ENCODE peak calls at places on chromosomes 3 and 15, in ten cellular contexts. W, G, D, E, M, H, L, K, A and B are unnamed samples.

GRCh38 chr15:91517491-91518200 is 335.9 kb upstream of the SLCO3A1 start:
- DNase-seq in W (no peak), G (no peak), D (no peak), E (no peak), M (no peak), H (no peak), L (no peak), K (no peak), A (peak), B (no peak)

GRCh38 chr3:106004137-106004600 is 135.4 kb upstream of the CBLB start:
- DNase-seq in W (no peak), G (no peak), D (no peak), E (no peak), M (no peak), H (no peak), L (no peak), K (peak), A (peak), B (no peak)

GRCh38 chr3:183635107-183635430 is 354 bp upstream of the KLHL24 start:
- DNase-seq in W (no peak), G (no peak), D (no peak), E (no peak), M (no peak), H (no peak), L (no peak), K (no peak), A (no peak), B (no peak)

GRCh38 chr3:107258285-107258684 is 119.0 kb upstream of the CCDC54 start:
- DNase-seq in W (no peak), G (no peak), D (no peak), E (no peak), M (no peak), H (no peak), L (no peak), K (no peak), A (no peak), B (no peak)

GRCh38 chr3:119149484-119149883 is 3.5 kb downstream of the TEX55 start:
- DNase-seq in W (no peak), G (no peak), D (no peak), E (no peak), M (no peak), H (no peak), L (no peak), K (no peak), A (peak), B (no peak)

GRCh38 chr3:44036850-44037249 is 204.8 kb upstream of the TOPAZ1 start:
- DNase-seq in W (no peak), G (no peak), D (no peak), E (no peak), M (no peak), H (no peak), L (no peak), K (no peak), A (no peak), B (no peak)

GRCh38 chr3:139909836-139910235 is 25.1 kb upstream of the CLSTN2 start:
- DNase-seq in W (no peak), G (no peak), D (no peak), E (peak), M (no peak), H (no peak), L (no peak), K (no peak), A (no peak), B (no peak)

GRCh38 chr3:178485756-178486155 is 50.5 kb upstream of the KCNMB2 start:
- DNase-seq in W (no peak), G (no peak), D (no peak), E (no peak), M (no peak), H (no peak), L (no peak), K (no peak), A (no peak), B (no peak)

GRCh38 chr3:169286992-169287391 is 376.5 kb downstream of the MECOM start:
- DNase-seq in W (no peak), G (no peak), D (no peak), E (no peak), M (no peak), H (no peak), L (no peak), K (no peak), A (no peak), B (no peak)

GRCh38 chr3:183272792-183273191 is 19.7 kb downstream of the B3GNT5 start:
- DNase-seq in W (no peak), G (no peak), D (no peak), E (no peak), M (no peak), H (no peak), L (no peak), K (no peak), A (no peak), B (no peak)

GRCh38 chr3:193761969-193762368 is 169.0 kb downstream of the OPA1 start:
- DNase-seq in W (no peak), G (no peak), D (no peak), E (no peak), M (no peak), H (no peak), L (no peak), K (no peak), A (no peak), B (no peak)

GRCh38 chr3:144687862-144688261 is 716.2 kb downstream of the DIPK2A start:
- DNase-seq in W (no peak), G (peak), D (no peak), E (no peak), M (no peak), H (no peak), L (no peak), K (no peak), A (peak), B (no peak)
- TF ChIP-seq CTCF in W (no peak), G (peak), D (no peak), E (no peak), M (no peak), H (no peak), L (no peak), K (peak), A (no peak), B (no peak)

GRCh38 chr15:64855206-64856000 is 13.7 kb downstream of the PLEKHO2 start:
- DNase-seq in W (no peak), G (peak), D (no peak), E (no peak), M (no peak), H (no peak), L (no peak), K (no peak), A (peak), B (no peak)
- H3K27ac ChIP-seq in W (peak), G (no peak), D (no peak), E (no peak), M (no peak), H (peak), L (peak), K (no peak), A (no peak), B (peak)

GRCh38 chr15:62277816-62278394 is 112.8 kb upstream of the C2CD4B start:
- DNase-seq in W (no peak), G (no peak), D (no peak), E (no peak), M (no peak), H (no peak), L (no peak), K (no peak), A (no peak), B (no peak)
- TF ChIP-seq CTCF in W (no peak), G (no peak), D (no peak), E (no peak), M (no peak), H (no peak), L (no peak), K (no peak), A (no peak), B (no peak)

GRCh38 chr3:113277886-113278598 is 66.7 kb downstream of the BOC start:
- DNase-seq in W (no peak), G (peak), D (no peak), E (no peak), M (no peak), H (no peak), L (no peak), K (no peak), A (no peak), B (no peak)
- H3K27ac ChIP-seq in W (no peak), G (no peak), D (no peak), E (no peak), M (no peak), H (no peak), L (no peak), K (no peak), A (no peak), B (no peak)

DNA sequence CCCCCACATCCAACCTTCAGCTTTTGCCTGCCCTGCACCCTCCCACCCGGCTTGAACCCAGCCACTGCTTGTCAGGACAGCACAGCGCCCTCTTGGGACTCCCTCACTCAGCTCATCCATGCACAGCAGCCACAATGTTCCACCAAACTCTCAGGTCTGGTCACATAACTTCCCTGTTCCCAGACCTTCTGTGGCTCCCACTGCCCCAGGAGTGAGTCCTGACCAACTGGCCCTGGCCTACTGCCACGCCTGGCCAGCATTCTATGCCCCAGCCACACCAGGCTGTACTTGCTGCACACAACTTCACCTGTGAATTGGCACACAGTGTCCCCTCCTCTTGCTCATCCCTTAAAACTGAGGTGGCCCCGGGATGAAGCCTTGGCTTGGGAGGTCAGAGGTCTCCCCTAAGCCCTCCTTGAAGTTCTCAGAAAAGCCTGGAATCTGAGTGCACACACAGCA is 21.0 kb downstream of the PLXNB1 start:
- DNase-seq in W (no peak), G (peak), D (no peak), E (no peak), M (no peak), H (peak), L (no peak), K (no peak), A (no peak), B (no peak)
- TF ChIP-seq CTCF in W (no peak), G (peak), D (no peak), E (no peak), M (no peak), H (no peak), L (no peak), K (peak), A (no peak), B (no peak)

GRCh38 chr15:40941078-40941527 is 12.0 kb downstream of the DLL4 start:
- DNase-seq in W (no peak), G (no peak), D (no peak), E (no peak), M (no peak), H (no peak), L (no peak), K (no peak), A (no peak), B (no peak)

GRCh38 chr15:40938530-40938870 is 9.4 kb downstream of the DLL4 start:
- DNase-seq in W (no peak), G (no peak), D (no peak), E (no peak), M (no peak), H (no peak), L (no peak), K (no peak), A (no peak), B (no peak)

GRCh38 chr15:40937762-40938529 is 8.8 kb downstream of the DLL4 start:
- DNase-seq in W (no peak), G (peak), D (no peak), E (no peak), M (peak), H (no peak), L (no peak), K (no peak), A (peak), B (peak)

GRCh38 chr15:40941528-40942336 is 11.5 kb upstream of the CHAC1 start:
- DNase-seq in W (peak), G (peak), D (peak), E (peak), M (no peak), H (peak), L (peak), K (peak), A (peak), B (peak)

DNA sequence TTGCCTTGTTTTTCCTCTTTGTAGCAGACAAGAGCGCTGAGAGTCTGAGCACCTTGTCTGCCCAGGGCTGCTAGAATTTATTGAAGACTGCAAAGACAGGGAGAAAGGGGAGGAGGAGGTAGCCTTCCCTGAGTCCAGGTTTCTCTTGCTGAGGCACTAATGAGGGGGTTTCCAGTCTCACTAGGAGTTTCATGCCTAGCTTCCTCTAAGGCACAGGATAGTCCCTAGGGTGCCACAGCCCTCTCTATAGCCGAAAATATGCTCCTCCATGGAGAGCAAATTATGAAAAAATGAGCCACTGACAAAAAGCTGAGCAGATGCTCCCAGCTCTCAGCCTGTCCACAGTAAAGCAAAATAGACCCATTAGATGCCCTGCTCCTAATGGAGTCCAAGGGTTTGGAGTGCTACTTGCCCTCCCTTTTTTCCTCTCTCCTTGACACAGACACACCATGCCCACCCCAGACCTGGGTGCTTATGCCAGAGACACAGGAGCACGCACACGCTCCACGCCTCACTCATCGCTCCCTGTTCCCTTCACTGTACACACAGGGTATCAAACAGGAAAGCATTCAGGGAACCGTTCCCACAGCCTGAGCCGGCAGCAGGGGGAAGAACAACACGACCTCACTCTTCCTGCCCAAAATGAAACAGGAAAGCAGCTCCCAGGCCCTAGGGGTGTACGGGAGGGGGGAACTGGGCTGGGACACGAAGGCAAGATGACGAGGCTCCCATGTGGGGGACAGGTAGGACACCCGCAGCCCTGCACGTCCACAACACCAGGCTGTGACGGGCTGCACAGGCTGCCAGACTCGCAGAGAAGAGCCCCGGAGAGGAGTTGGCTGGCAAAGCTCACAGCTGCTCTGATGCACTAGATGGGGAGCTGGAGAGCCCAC is 11.0 kb downstream of the DLL4 start:
- DNase-seq in W (no peak), G (no peak), D (no peak), E (no peak), M (no peak), H (peak), L (no peak), K (no peak), A (no peak), B (no peak)
- H3K27ac ChIP-seq in W (peak), G (no peak), D (no peak), E (no peak), M (no peak), H (peak), L (peak), K (no peak), A (no peak), B (peak)

DNA sequence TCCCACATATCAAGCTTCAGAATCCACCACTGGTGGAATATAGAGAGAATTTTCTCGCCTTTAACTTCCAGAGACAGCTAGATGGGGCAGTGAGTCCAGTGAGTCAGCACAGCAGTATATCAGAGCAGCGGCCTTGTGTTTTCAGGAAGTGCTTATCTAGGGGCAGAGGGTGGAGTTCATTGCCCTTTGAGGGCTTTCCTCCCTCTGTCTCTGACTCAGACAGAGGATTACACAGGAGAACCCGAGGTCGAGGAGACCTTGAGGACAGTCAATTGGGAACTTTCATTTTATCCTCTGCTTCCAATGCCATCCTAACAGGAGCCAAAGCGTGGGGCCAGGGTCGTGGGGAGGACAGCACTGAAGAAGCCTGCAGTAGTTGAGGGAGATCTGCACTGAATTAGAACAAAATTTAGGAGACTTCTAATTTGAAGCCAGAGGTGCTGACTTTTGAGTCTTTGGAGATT is 109.6 kb upstream of the UMPS start:
- DNase-seq in W (no peak), G (no peak), D (peak), E (no peak), M (no peak), H (no peak), L (no peak), K (peak), A (no peak), B (no peak)
- TF ChIP-seq CTCF in W (no peak), G (no peak), D (no peak), E (no peak), M (no peak), H (no peak), L (peak), K (no peak), A (no peak), B (no peak)